ENCODE peak calls at places on chromosomes 11 and 22, in ten cellular contexts. O, M, K, G, T, H, Q, F, V and U are unnamed samples.

GRCh38 chr11:116533186-116533825 is 239.5 kb downstream of the BUD13 start:
- DNase-seq in M (peak), G (no peak), F (no peak), H (no peak), Q (peak), V (peak), T (no peak), O (no peak), K (no peak), U (no peak)

GRCh38 chr22:24810043-24810749 is 4.2 kb downstream of the SGSM1 start:
- DNase-seq in K (no peak), G (peak), V (peak), O (no peak), F (peak), M (no peak), Q (no peak), T (no peak), H (no peak), U (no peak)

GRCh38 chr11:61747389-61748285 is 4.8 kb upstream of the MYRF start:
- DNase-seq in O (no peak), F (peak), Q (peak), T (peak), K (peak), H (peak), G (peak), V (peak), M (peak), U (peak)

GRCh38 chr22:50487290-50488005 is 789 bp downstream of the MIOX start:
- DNase-seq in K (no peak), G (no peak), T (no peak), H (no peak), V (no peak), M (no peak), Q (no peak), F (no peak), O (no peak), U (no peak)

GRCh38 chr11:97722065-97722464 is 1298.7 kb upstream of the CNTN5 start:
- DNase-seq in M (no peak), Q (no peak), G (peak), K (no peak), O (no peak), H (peak), F (no peak), T (peak), V (no peak), U (no peak)

GRCh38 chr11:115411114-115411513 is 93.1 kb downstream of the CADM1 start:
- DNase-seq in T (no peak), O (no peak), F (no peak), M (no peak), H (no peak), K (no peak), V (no peak), G (no peak), Q (no peak), U (no peak)

GRCh38 chr22:26589367-26589844 is 526 bp downstream of the TPST2 start:
- DNase-seq in G (peak), V (peak), Q (peak), K (no peak), O (no peak), T (peak), H (no peak), F (peak), M (no peak), U (peak)

GRCh38 chr11:72720047-72720446 is 32.2 kb downstream of the ARAP1 start:
- DNase-seq in H (no peak), O (no peak), F (no peak), Q (peak), V (no peak), K (no peak), M (no peak), T (no peak), G (no peak), U (no peak)

GRCh38 chr11:44377914-44378321 is 68.0 kb upstream of the ALX4 start:
- DNase-seq in Q (no peak), K (no peak), V (no peak), H (no peak), F (no peak), T (no peak), M (no peak), O (no peak), G (no peak), U (no peak)

GRCh38 chr11:8267280-8267679 is 3.6 kb upstream of the LMO1 start:
- DNase-seq in K (peak), H (no peak), V (no peak), M (no peak), Q (peak), T (no peak), G (no peak), O (no peak), F (no peak), U (no peak)

GRCh38 chr22:17980638-17981051 is 43.7 kb downstream of the MICAL3 start:
- DNase-seq in V (peak), K (no peak), T (no peak), Q (peak), H (no peak), G (peak), M (no peak), O (no peak), F (no peak), U (no peak)

GRCh38 chr22:39254789-39255298 is 10.1 kb upstream of the PDGFB start:
- DNase-seq in H (no peak), F (no peak), K (no peak), Q (no peak), M (no peak), G (no peak), T (peak), O (peak), V (no peak), U (no peak)

GRCh38 chr11:78079232-78080083 is at the start of gene NDUFC2:
- DNase-seq in K (peak), Q (peak), H (peak), M (peak), V (peak), O (peak), F (peak), T (peak), G (peak), U (peak)
- TF ChIP-seq CTCF in K (peak), Q (no peak), H (no peak), M (no peak), V (peak), O (no peak), F (no peak), T (no peak), G (no peak), U (peak)

DNA sequence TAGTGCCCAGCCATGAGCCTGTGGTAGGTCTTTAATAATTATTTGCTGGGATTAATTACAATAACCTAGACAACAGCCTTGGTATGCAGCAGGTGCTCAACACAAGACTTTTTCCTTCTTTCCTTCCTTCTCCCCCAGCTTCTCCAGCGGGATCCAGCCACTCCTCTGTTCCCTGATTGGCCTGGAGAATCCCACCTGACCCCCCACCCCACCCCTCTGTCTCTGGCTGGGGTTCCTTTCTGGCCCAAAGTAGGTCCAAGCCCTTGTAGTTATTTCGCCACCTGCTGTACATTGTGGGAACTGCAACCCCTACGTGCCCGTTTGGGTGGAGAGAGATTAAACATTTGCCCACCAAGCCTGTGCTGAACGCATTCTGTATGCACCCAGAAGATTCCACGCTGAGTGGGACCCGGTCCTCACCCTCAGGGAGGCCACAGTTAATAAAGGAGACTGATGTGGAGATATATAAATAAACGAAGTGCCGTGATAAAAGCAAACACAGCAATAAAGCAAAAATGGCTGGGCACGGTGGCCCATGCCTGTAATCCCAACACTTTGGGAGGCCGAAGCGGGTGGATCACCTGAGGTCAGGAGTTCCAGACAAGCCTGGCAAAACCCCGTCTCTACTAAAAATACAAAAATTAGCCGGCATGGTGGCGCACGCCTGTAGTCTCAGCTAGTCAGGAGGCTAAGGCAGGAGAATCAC is 32.1 kb upstream of the DGKZ start:
- DNase-seq in V (peak), G (peak), M (peak), Q (no peak), H (peak), T (peak), F (peak), K (peak), O (peak), U (peak)
- TF ChIP-seq CTCF in V (peak), G (peak), M (peak), Q (peak), H (peak), T (peak), F (peak), K (peak), O (peak), U (peak)

DNA sequence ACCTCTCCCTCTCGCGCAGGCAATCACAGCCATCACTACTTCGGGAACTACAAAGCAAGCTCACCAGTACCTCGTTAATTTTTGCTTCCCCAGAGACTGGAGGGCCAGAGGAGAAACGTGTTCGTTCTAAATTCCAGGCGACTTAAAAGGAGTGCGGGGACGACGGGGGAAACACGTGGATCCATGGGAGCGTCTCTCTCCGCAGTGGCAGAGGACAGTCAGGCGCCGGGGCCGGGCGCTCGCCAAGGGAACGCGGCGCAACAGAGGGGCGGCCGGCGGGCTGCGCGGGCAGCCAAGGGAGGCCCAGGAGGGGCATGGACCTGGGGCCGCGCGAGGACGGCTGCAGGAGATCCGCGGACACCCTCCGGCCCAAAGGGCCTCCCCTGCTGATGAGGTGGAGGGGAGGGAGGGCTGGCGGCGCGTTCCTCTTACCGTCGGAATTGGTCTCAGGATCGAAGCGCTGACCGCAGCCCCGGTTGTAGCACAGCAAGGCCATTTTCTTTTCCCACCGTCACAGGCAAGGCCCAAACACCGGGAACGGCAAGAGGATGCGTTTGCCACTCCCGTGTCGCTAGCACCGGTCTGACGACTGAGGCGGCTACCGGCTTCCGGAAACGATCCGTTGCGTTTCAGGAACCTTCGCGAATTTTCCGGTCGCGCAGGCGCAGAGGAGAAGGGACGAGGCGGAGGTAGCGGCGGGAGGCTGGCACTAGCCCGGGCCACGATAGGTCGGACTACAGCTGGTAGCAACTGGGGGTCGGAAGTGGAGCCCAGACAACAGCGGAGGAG is at the start of gene CHORDC1:
- DNase-seq in M (peak), K (peak), Q (peak), V (peak), G (peak), T (peak), F (peak), O (peak), H (peak), U (peak)
- TF ChIP-seq CTCF in M (no peak), K (no peak), Q (no peak), V (no peak), G (no peak), T (no peak), F (no peak), O (no peak), H (no peak), U (no peak)

GRCh38 chr11:82315093-82315492 is 418.6 kb downstream of the FAM181B start:
- DNase-seq in G (peak), O (no peak), T (no peak), K (no peak), V (peak), M (peak), H (no peak), Q (no peak), F (peak), U (peak)
- TF ChIP-seq CTCF in G (peak), O (no peak), T (peak), K (peak), V (peak), M (peak), H (peak), Q (peak), F (peak), U (peak)

DNA sequence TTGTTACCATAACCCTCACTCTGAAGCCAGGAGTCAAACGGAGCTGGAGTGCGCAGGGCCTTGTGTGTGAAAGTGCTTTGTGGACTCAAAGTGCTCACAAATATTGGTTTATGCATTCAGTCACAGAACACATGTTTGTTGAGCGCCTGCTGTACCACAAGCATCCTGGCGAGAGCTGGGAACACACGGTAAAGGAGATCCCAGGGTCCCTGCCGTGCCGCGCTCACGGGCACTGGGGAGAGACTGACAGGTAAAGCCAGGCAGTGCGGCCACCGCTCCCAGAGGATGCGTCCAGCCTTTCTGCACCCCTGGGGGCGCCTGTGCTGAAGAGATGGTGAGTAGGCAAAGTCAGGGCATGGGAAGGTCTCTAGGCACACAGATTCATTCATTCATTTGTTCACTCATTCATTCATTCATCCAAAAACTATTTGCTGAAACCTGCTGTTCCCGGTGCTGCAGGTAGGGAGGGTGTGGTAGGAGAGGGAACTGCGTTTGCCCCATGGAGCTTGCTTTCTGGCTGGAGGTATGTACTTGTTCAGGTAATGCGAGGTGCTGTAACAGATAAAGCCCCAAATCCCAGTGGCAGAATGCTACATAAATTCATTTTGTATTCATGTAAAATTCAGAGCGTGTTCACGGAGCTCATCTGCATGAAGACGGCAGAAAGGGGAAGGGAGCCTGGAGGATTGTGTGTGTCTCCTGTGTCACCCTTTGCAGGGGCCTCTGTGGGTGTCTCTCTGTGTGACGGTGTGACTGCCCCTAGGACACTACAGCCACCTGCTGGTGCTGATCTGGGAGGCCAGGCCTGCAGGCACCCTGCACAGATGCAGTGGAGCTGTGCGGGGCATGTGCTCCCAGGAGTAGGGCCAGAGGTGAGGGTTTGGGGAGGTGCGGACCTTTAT is 167.0 kb upstream of the B3GAT1 start:
- DNase-seq in O (no peak), K (peak), F (peak), Q (no peak), V (no peak), H (peak), M (no peak), T (no peak), G (no peak), U (no peak)
- TF ChIP-seq CTCF in O (no peak), K (no peak), F (no peak), Q (no peak), V (peak), H (no peak), M (no peak), T (no peak), G (peak), U (no peak)